ENCODE peak calls at places on chromosome 3, in ten cellular contexts. F, B, E, P, C, R, U, I, H and T are unnamed samples.

GRCh38 chr3:189863031-189863430 is 231.8 kb downstream of the TP63 start:
- DNase-seq in F (no peak), B (no peak), E (no peak), P (no peak), C (no peak), R (no peak), U (no peak), I (no peak), H (no peak), T (no peak)

GRCh38 chr3:123287051-123287961 is 85.6 kb downstream of the SEC22A start:
- DNase-seq in F (no peak), B (no peak), E (no peak), P (no peak), C (no peak), R (no peak), U (no peak), I (no peak), H (no peak), T (no peak)

GRCh38 chr3:109973733-109974132 is 636.4 kb upstream of the DPPA4 start:
- DNase-seq in F (peak), B (peak), E (no peak), P (peak), C (no peak), R (no peak), U (no peak), I (no peak), H (no peak), T (no peak)

GRCh38 chr3:79016587-79017380 is 751.0 kb downstream of the ROBO1 start:
- DNase-seq in F (peak), B (peak), E (no peak), P (peak), C (no peak), R (no peak), U (no peak), I (no peak), H (no peak), T (no peak)

GRCh38 chr3:187112934-187113793 is 26.1 kb downstream of the RPL39L start:
- DNase-seq in F (peak), B (peak), E (peak), P (peak), C (peak), R (no peak), U (no peak), I (no peak), H (no peak), T (no peak)

GRCh38 chr3:192005989-192006388 is 545.0 kb downstream of the PYDC2 start:
- DNase-seq in F (no peak), B (no peak), E (no peak), P (no peak), C (no peak), R (no peak), U (no peak), I (no peak), H (no peak), T (no peak)

GRCh38 chr3:157786618-157787017 is 283.4 kb upstream of the VEPH1 start:
- DNase-seq in F (peak), B (peak), E (no peak), P (peak), C (no peak), R (no peak), U (no peak), I (no peak), H (no peak), T (no peak)

GRCh38 chr3:38662544-38662943 is 13.1 kb upstream of the SCN5A start:
- DNase-seq in F (peak), B (peak), E (peak), P (peak), C (peak), R (peak), U (no peak), I (no peak), H (no peak), T (no peak)

GRCh38 chr3:42707620-42708355 is 5.2 kb upstream of the HHATL start:
- DNase-seq in F (no peak), B (no peak), E (no peak), P (no peak), C (no peak), R (no peak), U (no peak), I (no peak), H (no peak), T (no peak)

GRCh38 chr3:198030125-198030524 is 70.1 kb downstream of the LMLN start:
- DNase-seq in F (no peak), B (no peak), E (no peak), P (no peak), C (no peak), R (no peak), U (no peak), I (no peak), H (no peak), T (no peak)

GRCh38 chr3:41169038-41169437 is 30.3 kb upstream of the CTNNB1 start:
- DNase-seq in F (peak), B (no peak), E (no peak), P (no peak), C (no peak), R (no peak), U (no peak), I (no peak), H (no peak), T (no peak)

GRCh38 chr3:66153961-66154923 is 66.6 kb upstream of the SLC25A26 start:
- DNase-seq in F (peak), B (peak), E (no peak), P (peak), C (peak), R (no peak), U (no peak), I (no peak), H (no peak), T (no peak)

GRCh38 chr3:64238971-64239667 is 13.9 kb upstream of the PRICKLE2 start:
- DNase-seq in F (peak), B (peak), E (no peak), P (peak), C (peak), R (peak), U (no peak), I (peak), H (peak), T (no peak)

GRCh38 chr3:51717947-51718346 is 11.1 kb downstream of the GRM2 start:
- DNase-seq in F (no peak), B (no peak), E (no peak), P (no peak), C (no peak), R (no peak), U (no peak), I (no peak), H (no peak), T (no peak)

GRCh38 chr3:8319935-8320634 is 181.5 kb upstream of the LMCD1 start:
- DNase-seq in F (peak), B (peak), E (no peak), P (peak), C (peak), R (no peak), U (no peak), I (peak), H (no peak), T (no peak)

GRCh38 chr3:27253391-27253790 is 115.8 kb downstream of the NEK10 start:
- DNase-seq in F (no peak), B (no peak), E (no peak), P (no peak), C (no peak), R (no peak), U (no peak), I (no peak), H (no peak), T (no peak)

GRCh38 chr3:188975612-188976314 is 196.0 kb upstream of the TPRG1 start:
- DNase-seq in F (peak), B (no peak), E (no peak), P (peak), C (no peak), R (no peak), U (no peak), I (no peak), H (no peak), T (no peak)

GRCh38 chr3:138681463-138682215 is 73.1 kb downstream of the FAIM start:
- DNase-seq in F (no peak), B (no peak), E (no peak), P (no peak), C (no peak), R (no peak), U (no peak), I (no peak), H (no peak), T (no peak)

GRCh38 chr3:12479919-12480425 is 4.3 kb upstream of the TSEN2 start:
- DNase-seq in F (peak), B (peak), E (peak), P (peak), C (peak), R (peak), U (peak), I (peak), H (peak), T (no peak)

GRCh38 chr3:183188895-183189462 is 26.4 kb upstream of the LAMP3 start:
- DNase-seq in F (peak), B (peak), E (peak), P (peak), C (peak), R (peak), U (peak), I (peak), H (no peak), T (no peak)

GRCh38 chr3:59424268-59425010 is 374.6 kb upstream of the CFAP20DC start:
- DNase-seq in F (peak), B (peak), E (peak), P (peak), C (no peak), R (no peak), U (no peak), I (no peak), H (no peak), T (no peak)

GRCh38 chr3:111033470-111034108 is 38.0 kb upstream of the NECTIN3 start:
- DNase-seq in F (no peak), B (no peak), E (no peak), P (no peak), C (no peak), R (no peak), U (no peak), I (no peak), H (no peak), T (no peak)

GRCh38 chr3:194019766-194020165 is 116.2 kb upstream of the HES1 start:
- DNase-seq in F (no peak), B (no peak), E (no peak), P (no peak), C (no peak), R (no peak), U (no peak), I (no peak), H (no peak), T (no peak)

GRCh38 chr3:141388823-141389617 is 20.7 kb downstream of the ZBTB38 start:
- DNase-seq in F (peak), B (no peak), E (no peak), P (peak), C (no peak), R (no peak), U (no peak), I (no peak), H (no peak), T (no peak)

GRCh38 chr3:61685755-61686154 is 124.4 kb downstream of the PTPRG start:
- DNase-seq in F (no peak), B (no peak), E (no peak), P (no peak), C (no peak), R (no peak), U (no peak), I (no peak), H (peak), T (no peak)

GRCh38 chr3:68876112-68876713 is 56.1 kb downstream of the TAFA4 start:
- DNase-seq in F (peak), B (peak), E (peak), P (peak), C (peak), R (peak), U (no peak), I (peak), H (no peak), T (no peak)

GRCh38 chr3:72338942-72339749 is 509.1 kb downstream of the SHQ1 start:
- DNase-seq in F (peak), B (peak), E (no peak), P (peak), C (peak), R (no peak), U (no peak), I (peak), H (no peak), T (peak)

GRCh38 chr3:108806316-108806715 is 16.3 kb upstream of the TRAT1 start:
- DNase-seq in F (no peak), B (no peak), E (peak), P (no peak), C (no peak), R (no peak), U (no peak), I (no peak), H (no peak), T (no peak)

GRCh38 chr3:21260507-21260906 is 490.5 kb downstream of the ZNF385D start:
- DNase-seq in F (no peak), B (no peak), E (no peak), P (no peak), C (no peak), R (no peak), U (no peak), I (no peak), H (no peak), T (no peak)

GRCh38 chr3:126081618-126082333 is 2.1 kb downstream of the SLC41A3 start:
- DNase-seq in F (peak), B (peak), E (no peak), P (peak), C (peak), R (no peak), U (no peak), I (peak), H (no peak), T (no peak)

GRCh38 chr3:177602601-177603136 is 405.4 kb upstream of the TBL1XR1 start:
- DNase-seq in F (no peak), B (no peak), E (no peak), P (peak), C (no peak), R (no peak), U (no peak), I (no peak), H (no peak), T (no peak)

GRCh38 chr3:16350041-16350952 is 85.3 kb downstream of the OXNAD1 start:
- DNase-seq in F (peak), B (peak), E (no peak), P (peak), C (no peak), R (no peak), U (no peak), I (no peak), H (no peak), T (no peak)

GRCh38 chr3:87733671-87734367 is 325.0 kb downstream of the CGGBP1 start:
- DNase-seq in F (no peak), B (no peak), E (no peak), P (no peak), C (no peak), R (no peak), U (no peak), I (no peak), H (no peak), T (no peak)